ENCODE peak calls at places on chromosomes 5 and 9, in nine cellular contexts. O, M, H, G, P, N, C, Z and I are unnamed samples. For H3K36me3, the result is how much of the 10 kb centered on the place peaks cover.

GRCh38 chr5:145324767-145325479 is 510.2 kb downstream of the PRELID2 start:
- DNase-seq in O (no peak), M (no peak), H (peak), G (no peak), P (no peak), N (no peak), C (no peak), Z (peak), I (no peak)

GRCh38 chr9:83154087-83154736 is 91.3 kb upstream of the RASEF start:
- DNase-seq in O (no peak), M (no peak), H (peak), G (peak), P (no peak), N (peak), C (no peak), Z (peak), I (no peak)

GRCh38 chr5:171963416-171963815 is 43.0 kb downstream of the FBXW11 start:
- DNase-seq in O (no peak), M (no peak), H (no peak), G (no peak), P (no peak), N (no peak), C (no peak), Z (no peak), I (no peak)

GRCh38 chr9:75186767-75187380 is 98.6 kb downstream of the OSTF1 start:
- DNase-seq in O (no peak), M (no peak), H (peak), G (peak), P (no peak), N (no peak), C (no peak), Z (peak), I (no peak)

GRCh38 chr5:176553260-176554085 is 4.3 kb downstream of the CDHR2 start:
- DNase-seq in O (no peak), M (no peak), H (no peak), G (peak), P (peak), N (no peak), C (no peak), Z (no peak), I (no peak)

GRCh38 chr5:77463905-77464304 is 28.2 kb downstream of the WDR41 start:
- DNase-seq in O (no peak), M (no peak), H (peak), G (no peak), P (no peak), N (no peak), C (no peak), Z (no peak), I (no peak)

GRCh38 chr5:44691811-44692210 is 116.9 kb upstream of the MRPS30 start:
- DNase-seq in O (no peak), M (no peak), H (no peak), G (peak), P (no peak), N (no peak), C (no peak), Z (no peak), I (no peak)

GRCh38 chr9:118522093-118523028 is 818.2 kb downstream of the TLR4 start:
- DNase-seq in O (no peak), M (peak), H (peak), G (no peak), P (no peak), N (peak), C (no peak), Z (no peak), I (no peak)

GRCh38 chr5:79560774-79561524 is 47.0 kb upstream of the HOMER1 start:
- DNase-seq in O (peak), M (no peak), H (peak), G (no peak), P (no peak), N (peak), C (no peak), Z (peak), I (no peak)

GRCh38 chr9:128102861-128103588 is 24.5 kb downstream of the PTGES2 start:
- DNase-seq in O (peak), M (peak), H (no peak), G (no peak), P (peak), N (no peak), C (no peak), Z (no peak), I (no peak)

GRCh38 chr5:14902826-14903560 is 31.4 kb upstream of the ANKH start:
- DNase-seq in O (no peak), M (no peak), H (peak), G (no peak), P (no peak), N (no peak), C (no peak), Z (no peak), I (no peak)

GRCh38 chr9:130069048-130069447 is 15.3 kb downstream of the GPR107 start:
- DNase-seq in O (no peak), M (no peak), H (no peak), G (no peak), P (no peak), N (no peak), C (no peak), Z (no peak), I (no peak)

GRCh38 chr5:116406306-116407041 is 168.1 kb downstream of the SEMA6A start:
- DNase-seq in O (no peak), M (no peak), H (no peak), G (no peak), P (no peak), N (no peak), C (no peak), Z (no peak), I (no peak)

GRCh38 chr9:110408598-110408997 is 70.9 kb upstream of the TXNDC8 start:
- DNase-seq in O (no peak), M (no peak), H (no peak), G (no peak), P (no peak), N (no peak), C (no peak), Z (no peak), I (no peak)

GRCh38 chr9:123507992-123508391 is 152.0 kb downstream of the CRB2 start:
- DNase-seq in O (peak), M (no peak), H (peak), G (no peak), P (no peak), N (no peak), C (no peak), Z (peak), I (no peak)
- H3K4me3 ChIP-seq in O (peak), M (no peak), H (no peak), G (no peak), P (no peak), N (no peak), C (peak), Z (peak), I (no peak)

GRCh38 chr9:35723908-35724307 is 8.1 kb downstream of the TLN1 start:
- DNase-seq in O (no peak), M (no peak), H (no peak), G (no peak), P (no peak), N (no peak), C (peak), Z (no peak), I (no peak)
- H3K36me3 ChIP-seq in O (half or more), M (half or more), H (half or more), G (under half), P (under half), N (half or more), C (half or more), Z (half or more), I (half or more)

GRCh38 chr5:67495072-67495471 is 298.5 kb upstream of the CD180 start:
- DNase-seq in O (no peak), M (no peak), H (no peak), G (no peak), P (no peak), N (no peak), C (no peak), Z (no peak), I (no peak)

GRCh38 chr5:67490543-67491321 is 294.1 kb upstream of the CD180 start:
- DNase-seq in O (no peak), M (no peak), H (no peak), G (no peak), P (no peak), N (peak), C (no peak), Z (no peak), I (no peak)

GRCh38 chr5:67496051-67496450 is 299.5 kb upstream of the CD180 start:
- DNase-seq in O (no peak), M (no peak), H (no peak), G (no peak), P (no peak), N (no peak), C (no peak), Z (no peak), I (no peak)

GRCh38 chr5:67494186-67494842 is 297.7 kb upstream of the CD180 start:
- DNase-seq in O (peak), M (no peak), H (no peak), G (no peak), P (peak), N (no peak), C (no peak), Z (no peak), I (no peak)

GRCh38 chr5:67493676-67494075 is 297.1 kb upstream of the CD180 start:
- DNase-seq in O (peak), M (peak), H (peak), G (peak), P (peak), N (no peak), C (peak), Z (no peak), I (no peak)
- TF ChIP-seq CTCF in O (peak), M (peak), H (peak), G (peak), P (no peak), N (no peak), C (peak), Z (no peak), I (peak)

GRCh38 chr9:79489241-79490000 is 82.3 kb upstream of the TLE4 start:
- DNase-seq in O (peak), M (no peak), H (peak), G (peak), P (no peak), N (peak), C (peak), Z (peak), I (no peak)
- H3K4me3 ChIP-seq in O (peak), M (no peak), H (no peak), G (peak), P (no peak), N (no peak), C (no peak), Z (no peak), I (no peak)

GRCh38 chr9:114357911-114358328 is 28.3 kb downstream of the ORM2 start:
- DNase-seq in O (no peak), M (no peak), H (no peak), G (no peak), P (no peak), N (no peak), C (no peak), Z (no peak), I (no peak)

GRCh38 chr9:114355821-114356220 is 26.2 kb downstream of the ORM2 start:
- DNase-seq in O (no peak), M (no peak), H (no peak), G (no peak), P (no peak), N (no peak), C (no peak), Z (no peak), I (no peak)

GRCh38 chr9:114359801-114360200 is 28.0 kb downstream of the AKNA start:
- DNase-seq in O (no peak), M (no peak), H (no peak), G (no peak), P (no peak), N (no peak), C (no peak), Z (no peak), I (no peak)

GRCh38 chr9:114361542-114361941 is 26.2 kb downstream of the AKNA start:
- DNase-seq in O (no peak), M (no peak), H (no peak), G (no peak), P (no peak), N (no peak), C (no peak), Z (no peak), I (no peak)

GRCh38 chr9:114356792-114357191 is 27.1 kb downstream of the ORM2 start:
- DNase-seq in O (no peak), M (no peak), H (no peak), G (no peak), P (no peak), N (no peak), C (no peak), Z (no peak), I (no peak)
- H3K36me3 ChIP-seq in O (half or more), M (half or more), H (under half), G (under half), P (under half), N (under half), C (half or more), Z (half or more), I (half or more)